ENCODE peak calls at places on chromosome 10, in five cellular contexts. V is H9, Y is neuronal stem cell, P is mesenchymal stem cell, I is H1. A is an unnamed sample.

GRCh38 chr10:86254526-86255174 is 111.9 kb downstream of the GRID1 start:
- DNase-seq in V (peak; percentile 24), Y (no peak), P (no peak), I (peak; percentile 45), A (no peak)

GRCh38 chr10:119807960-119808697 is 64.5 kb downstream of the MCMBP start:
- DNase-seq in V (no peak), Y (no peak), P (peak; percentile 63), I (no peak), A (peak; percentile 57)

GRCh38 chr10:93032105-93032808 is 28.3 kb upstream of the CYP26C1 start:
- DNase-seq in V (no peak), Y (no peak), P (no peak), I (no peak), A (peak; percentile 66)

GRCh38 chr10:93392111-93392510 is 90.0 kb downstream of the MYOF start:
- DNase-seq in V (no peak), Y (no peak), P (no peak), I (no peak), A (no peak)

GRCh38 chr10:15200626-15201025 is 32.1 kb upstream of the NMT2 start:
- DNase-seq in V (no peak), Y (no peak), P (peak; percentile 63), I (no peak), A (peak; percentile 51)

GRCh38 chr10:49700997-49701396 is 21.5 kb downstream of the C10orf53 start:
- DNase-seq in V (peak; percentile 75), Y (no peak), P (no peak), I (no peak), A (no peak)

GRCh38 chr10:6579904-6580278 is at the start of gene PRKCQ:
- DNase-seq in V (peak; percentile 59), Y (no peak), P (peak; percentile 52), I (no peak), A (no peak)

GRCh38 chr10:69994262-69994661 is 58.4 kb upstream of the MACROH2A2 start:
- DNase-seq in V (peak; percentile 46), Y (no peak), P (peak; percentile 61), I (no peak), A (peak; percentile 51)

GRCh38 chr10:60604356-60604755 is 173.9 kb upstream of the CDK1 start:
- DNase-seq in V (no peak), Y (no peak), P (peak; percentile 24), I (no peak), A (no peak)

GRCh38 chr10:62244088-62244487 is 24.6 kb downstream of the RTKN2 start:
- DNase-seq in V (no peak), Y (no peak), P (no peak), I (no peak), A (no peak)

GRCh38 chr10:49512121-49512809 is 26.7 kb downstream of the ERCC6 start:
- DNase-seq in V (no peak), Y (no peak), P (peak; percentile 42), I (no peak), A (peak; percentile 10)

GRCh38 chr10:118543714-118544400 is 51.6 kb downstream of the PRLHR start:
- DNase-seq in V (peak; percentile 86), Y (peak; percentile 26), P (peak; percentile 4), I (peak; percentile 82), A (peak; percentile 19)

GRCh38 chr10:62278461-62278910 is 9.8 kb upstream of the RTKN2 start:
- DNase-seq in V (no peak), Y (no peak), P (no peak), I (no peak), A (no peak)

GRCh38 chr10:119301397-119301796 is 94.0 kb downstream of the GRK5 start:
- DNase-seq in V (no peak), Y (no peak), P (peak; percentile 57), I (no peak), A (peak; percentile 49)

GRCh38 chr10:15726042-15726441 is 6.3 kb upstream of the ITGA8 start:
- DNase-seq in V (no peak), Y (no peak), P (no peak), I (no peak), A (no peak)

GRCh38 chr10:10777279-10777678 is 240.4 kb upstream of the CELF2 start:
- DNase-seq in V (no peak), Y (no peak), P (no peak), I (no peak), A (no peak)

GRCh38 chr10:101611506-101611905 is 23.4 kb downstream of the DPCD start:
- DNase-seq in V (no peak), Y (no peak), P (peak; percentile 27), I (no peak), A (no peak)

GRCh38 chr10:69123306-69123746 is 652 bp upstream of the VPS26A start:
- DNase-seq in V (no peak), Y (no peak), P (peak; percentile 87), I (no peak), A (no peak)

GRCh38 chr10:35993816-35994515 is 351.9 kb upstream of the FZD8 start:
- DNase-seq in V (no peak), Y (no peak), P (no peak), I (no peak), A (no peak)

DNA sequence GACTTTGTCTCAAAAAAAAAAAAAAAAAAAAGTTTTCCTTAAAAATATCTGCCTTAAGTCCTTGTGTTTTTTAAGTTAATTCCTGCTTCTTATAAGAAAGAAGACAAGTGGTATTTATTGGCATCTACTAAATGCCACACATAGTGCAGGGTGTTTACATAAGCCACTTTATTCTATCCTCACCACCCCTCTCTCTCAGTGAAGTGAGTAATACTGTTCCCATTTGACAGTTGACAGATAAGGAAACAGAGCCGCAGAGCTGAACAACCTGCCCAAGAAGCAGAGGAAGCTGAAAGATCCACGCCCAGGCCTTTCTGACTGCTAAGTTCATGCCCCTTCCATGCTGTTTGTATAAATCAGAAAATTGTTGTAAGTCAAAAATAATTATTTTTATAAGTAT is 54.1 kb downstream of the ABLIM1 start:
- DNase-seq in V (no peak), Y (no peak), P (peak; percentile 28), I (no peak), A (no peak)
- H2AK5ac ChIP-seq in V (no peak overlapping the region), Y (no peak overlapping the region), P (no peak overlapping the region), I (no peak overlapping the region), A (no peak overlapping the region)

DNA sequence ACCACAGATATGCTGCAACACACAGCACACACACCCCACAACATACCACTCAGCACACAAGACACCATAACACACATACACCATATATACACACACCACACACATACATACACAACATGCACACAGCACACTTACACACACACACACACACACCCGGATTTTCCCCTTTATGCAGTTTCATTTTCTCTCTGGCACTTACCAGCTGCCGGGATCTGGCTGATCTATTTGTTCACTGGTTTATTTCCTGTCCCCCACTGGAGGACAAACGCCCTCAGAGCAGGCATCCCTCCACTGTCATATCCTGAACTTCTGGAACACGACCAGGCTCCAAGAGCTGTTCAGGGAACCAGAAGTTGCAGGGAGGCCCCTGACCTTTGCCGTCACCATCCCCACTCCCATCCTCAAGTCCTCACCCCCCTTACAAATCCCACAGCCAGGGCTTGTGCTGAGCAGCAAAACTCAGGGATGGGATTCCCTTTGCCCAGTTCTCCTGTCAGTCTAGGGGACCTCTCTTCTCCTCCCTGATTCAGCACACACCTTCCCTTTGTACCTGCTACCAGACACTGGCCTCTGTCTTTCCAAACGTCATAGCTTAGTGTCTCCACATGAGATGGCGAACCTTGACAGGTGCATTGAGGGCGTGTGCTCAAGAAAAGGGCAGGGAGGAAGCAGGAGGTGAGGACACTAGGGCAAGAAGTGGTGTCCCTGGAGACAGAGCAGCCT is 12.9 kb upstream of the DOCK1 start:
- DNase-seq in V (peak; percentile 18), Y (no peak), P (peak; percentile 24), I (no peak), A (no peak)
- H2BK12ac ChIP-seq in V (no peak overlapping the region), Y (no peak overlapping the region), P (no peak overlapping the region), I (peak overlapping the region; percentile 33), A (no peak overlapping the region)

GRCh38 chr10:88913803-88914202 is 33.8 kb downstream of the STAMBPL1 start:
- DNase-seq in V (no peak), Y (no peak), P (no peak), I (no peak), A (no peak)

GRCh38 chr10:88913157-88913556 is 33.1 kb downstream of the STAMBPL1 start:
- DNase-seq in V (no peak), Y (no peak), P (peak; percentile 72), I (no peak), A (no peak)

GRCh38 chr10:88919041-88919440 is 33.5 kb downstream of the ACTA2 start:
- DNase-seq in V (no peak), Y (no peak), P (no peak), I (no peak), A (no peak)

GRCh38 chr10:88918506-88918905 is 34.1 kb downstream of the ACTA2 start:
- DNase-seq in V (no peak), Y (no peak), P (no peak), I (no peak), A (no peak)

DNA sequence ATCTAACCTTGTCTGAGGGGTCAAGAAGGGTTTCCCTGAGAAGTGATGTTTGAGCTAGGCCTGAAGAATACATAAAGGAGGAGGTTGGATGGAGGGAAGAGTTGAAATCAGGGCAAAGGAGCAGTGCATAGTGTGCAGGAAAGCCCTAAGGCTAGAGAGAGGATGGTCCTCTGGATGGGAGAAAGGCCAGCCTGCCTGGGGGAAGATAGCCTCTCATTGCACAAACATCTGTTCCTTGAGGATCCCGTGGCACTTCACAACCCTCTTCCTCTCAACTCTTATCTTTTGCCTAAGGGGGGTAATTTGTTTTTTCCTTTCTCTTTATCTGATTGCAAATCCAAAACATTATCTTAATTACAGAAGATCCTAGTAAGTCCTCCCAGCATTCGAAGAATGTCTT is 35.7 kb downstream of the STAMBPL1 start:
- DNase-seq in V (no peak), Y (no peak), P (no peak), I (no peak), A (peak; percentile 88)
- H3K4ac ChIP-seq in V (no peak overlapping the region), Y (no peak overlapping the region), P (no peak overlapping the region), I (no peak overlapping the region), A (no peak overlapping the region)

GRCh38 chr10:127619550-127619949 is 70.4 kb downstream of the NPS start:
- DNase-seq in V (no peak), Y (no peak), P (no peak), I (no peak), A (no peak)

GRCh38 chr10:127618797-127619196 is 69.7 kb downstream of the NPS start:
- DNase-seq in V (no peak), Y (no peak), P (no peak), I (no peak), A (no peak)

DNA sequence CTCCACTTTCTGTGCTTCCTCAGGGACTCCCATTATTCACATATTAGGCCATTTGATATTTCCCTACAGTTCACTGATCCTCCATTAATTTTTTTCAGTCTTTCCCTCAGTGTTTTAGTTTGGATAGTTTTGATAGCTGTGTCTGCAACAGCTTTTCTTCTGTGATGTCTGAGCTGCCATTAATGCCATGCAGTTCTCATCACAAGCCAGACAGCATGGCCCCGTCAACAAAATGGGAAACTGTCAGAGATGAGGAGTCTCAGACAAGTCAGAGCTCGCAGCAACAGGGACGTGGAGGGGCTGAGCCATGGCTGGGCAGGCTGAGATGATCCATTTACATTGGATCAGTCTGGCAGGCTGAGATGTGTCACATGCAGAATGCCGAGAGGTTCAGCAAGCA is 65.4 kb downstream of the NPS start:
- DNase-seq in V (no peak), Y (no peak), P (no peak), I (no peak), A (no peak)
- H2AK5ac ChIP-seq in V (no peak overlapping the region), Y (no peak overlapping the region), P (no peak overlapping the region), I (no peak overlapping the region), A (no peak overlapping the region)

DNA sequence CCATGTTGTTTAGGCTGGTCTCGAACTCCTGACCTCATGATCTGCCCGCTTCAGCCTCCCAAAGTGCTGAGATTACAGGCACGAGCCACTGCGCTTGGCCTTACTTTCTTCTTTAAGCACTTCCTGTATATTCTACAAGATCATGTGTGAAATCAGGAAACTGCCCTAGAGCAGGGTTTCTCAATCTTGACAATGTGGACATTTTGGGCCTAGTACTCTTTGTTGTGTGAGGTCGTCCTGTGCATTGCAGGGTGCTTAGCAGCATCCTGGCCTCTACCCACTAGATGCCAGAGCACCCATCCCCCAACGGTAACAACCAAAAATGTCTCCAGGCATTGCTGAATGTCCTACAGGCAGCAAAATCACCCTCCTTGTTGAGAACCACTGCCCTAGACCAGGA is 24.7 kb downstream of the RRP12 start:
- DNase-seq in V (no peak), Y (no peak), P (peak; percentile 20), I (no peak), A (no peak)
- H2BK12ac ChIP-seq in V (no peak overlapping the region), Y (no peak overlapping the region), P (no peak overlapping the region), I (no peak overlapping the region), A (no peak overlapping the region)

A was measured in trophoblast cell.